ENCODE peak calls at places on chromosomes 12 and 14, in nine cellular contexts. B is RWPE1, K is heart left ventricle, A is tibial nerve, L is pancreas, M is H9, D is foreskin keratinocyte, P is ascending aorta, T is A549. V is an unnamed sample.

GRCh38 chr12:11959117-11959823 is 111.5 kb upstream of the BCL2L14 start:
- DNase-seq in B (no peak), K (no peak), A (no peak), L (no peak), M (no peak), D (no peak), P (no peak), T (no peak), V (no peak)

GRCh38 chr14:22112004-22112403 is 438.4 kb upstream of the OR4E1 start:
- DNase-seq in B (peak; percentile 11), K (no peak), A (no peak), L (no peak), M (no peak), D (no peak), P (no peak), T (no peak), V (no peak)

GRCh38 chr12:10607885-10608458 is 5.4 kb downstream of the MAGOHB start:
- DNase-seq in B (peak; percentile 13), K (no peak), A (no peak), L (no peak), M (no peak), D (no peak), P (no peak), T (no peak), V (no peak)

GRCh38 chr14:52365071-52365470 is 51.0 kb downstream of the PTGER2 start:
- DNase-seq in B (no peak), K (no peak), A (no peak), L (no peak), M (no peak), D (no peak), P (no peak), T (no peak), V (no peak)

GRCh38 chr12:14356147-14356546 is 9.3 kb upstream of the ATF7IP start:
- DNase-seq in B (no peak), K (no peak), A (no peak), L (no peak), M (no peak), D (no peak), P (no peak), T (no peak), V (no peak)

GRCh38 chr14:37830271-37830670 is 234.8 kb downstream of the TTC6 start:
- DNase-seq in B (no peak), K (no peak), A (no peak), L (no peak), M (no peak), D (no peak), P (no peak), T (no peak), V (no peak)

GRCh38 chr12:65123435-65124063 is 2.4 kb upstream of the WIF1 start:
- DNase-seq in B (peak; percentile 6), K (no peak), A (no peak), L (no peak), M (no peak), D (no peak), P (no peak), T (no peak), V (no peak)

GRCh38 chr12:18753481-18754117 is 15.7 kb downstream of the CAPZA3 start:
- DNase-seq in B (no peak), K (peak; percentile 49), A (no peak), L (no peak), M (peak; percentile 59), D (no peak), P (no peak), T (no peak), V (no peak)

GRCh38 chr12:24776856-24777255 is 172.0 kb downstream of the BCAT1 start:
- DNase-seq in B (no peak), K (no peak), A (no peak), L (no peak), M (no peak), D (no peak), P (no peak), T (no peak), V (no peak)

GRCh38 chr14:76287063-76287462 is 88.9 kb upstream of the ESRRB start:
- DNase-seq in B (no peak), K (no peak), A (no peak), L (no peak), M (no peak), D (no peak), P (no peak), T (no peak), V (no peak)

GRCh38 chr12:50788562-50788961 is 24.7 kb downstream of the ATF1 start:
- DNase-seq in B (no peak), K (no peak), A (no peak), L (no peak), M (no peak), D (no peak), P (no peak), T (no peak), V (no peak)

GRCh38 chr12:4994622-4995021 is 49.1 kb upstream of the KCNA5 start:
- DNase-seq in B (no peak), K (no peak), A (no peak), L (no peak), M (no peak), D (no peak), P (no peak), T (no peak), V (no peak)

GRCh38 chr12:4996714-4997113 is 47.0 kb upstream of the KCNA5 start:
- DNase-seq in B (no peak), K (no peak), A (no peak), L (no peak), M (no peak), D (no peak), P (no peak), T (no peak), V (no peak)

GRCh38 chr12:5000658-5001390 is 42.9 kb upstream of the KCNA5 start:
- DNase-seq in B (no peak), K (no peak), A (no peak), L (no peak), M (no peak), D (no peak), P (no peak), T (no peak), V (no peak)

GRCh38 chr12:5000204-5000603 is 43.5 kb upstream of the KCNA5 start:
- DNase-seq in B (no peak), K (no peak), A (no peak), L (no peak), M (no peak), D (no peak), P (no peak), T (no peak), V (no peak)

GRCh38 chr12:4997939-4998338 is 45.7 kb upstream of the KCNA5 start:
- DNase-seq in B (peak; percentile 39), K (peak; percentile 67), A (peak; percentile 48), L (no peak), M (no peak), D (peak; percentile 40), P (peak; percentile 65), T (peak; percentile 21), V (no peak)
- H3K27ac ChIP-seq in B (no peak overlapping the region), K (no peak overlapping the region), A (no peak overlapping the region), L (no peak overlapping the region), M (no peak overlapping the region), D (no peak overlapping the region), P (peak overlapping the region; percentile 90), T (no peak overlapping the region), V (peak overlapping the region; percentile 60)

GRCh38 chr12:31959051-31959700 is at the start of gene RESF1:
- DNase-seq in B (peak; percentile 80), K (peak; percentile 93), A (peak; percentile 77), L (peak; percentile 83), M (peak; percentile 97), D (peak; percentile 73), P (peak; percentile 64), T (peak; percentile 81), V (peak; percentile 91)

GRCh38 chr12:31961137-31961536 is 1.9 kb downstream of the RESF1 start:
- DNase-seq in B (no peak), K (no peak), A (no peak), L (no peak), M (no peak), D (no peak), P (no peak), T (no peak), V (no peak)

GRCh38 chr12:31959701-31960391 is 631 bp downstream of the RESF1 start:
- DNase-seq in B (peak; percentile 52), K (peak; percentile 72), A (peak; percentile 40), L (peak; percentile 61), M (no peak), D (peak; percentile 45), P (no peak), T (peak; percentile 36), V (peak; percentile 72)

GRCh38 chr12:31962076-31962475 is 2.9 kb downstream of the RESF1 start:
- DNase-seq in B (no peak), K (no peak), A (no peak), L (no peak), M (no peak), D (no peak), P (no peak), T (no peak), V (no peak)

DNA sequence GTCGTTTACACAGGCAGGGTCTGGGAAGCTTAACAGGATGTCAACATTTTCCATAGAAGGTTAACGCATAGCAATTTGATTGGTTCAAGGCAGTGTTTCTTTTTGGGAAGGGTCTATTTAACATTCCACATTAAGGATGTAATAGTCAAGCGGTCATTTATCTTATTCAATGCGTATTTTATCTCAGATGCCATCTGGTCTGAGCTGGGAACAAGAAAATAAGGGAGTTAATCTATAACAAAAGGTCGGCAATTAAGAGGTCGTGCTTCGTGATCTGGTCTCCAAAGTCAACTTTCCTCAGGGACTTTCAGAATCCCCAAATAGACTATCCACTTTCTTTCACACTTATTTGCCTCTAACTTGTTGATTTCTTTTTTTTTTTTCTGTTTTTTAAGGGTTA is 614 bp upstream of the RESF1 start:
- DNase-seq in B (no peak), K (no peak), A (no peak), L (no peak), M (no peak), D (no peak), P (no peak), T (no peak), V (no peak)
- H3K27ac ChIP-seq in B (peak overlapping the region; percentile 95), K (peak overlapping the region; percentile 90), A (peak overlapping the region; percentile 93), L (no peak overlapping the region), M (no peak overlapping the region), D (no peak overlapping the region), P (peak overlapping the region; percentile 82), T (peak overlapping the region; percentile 94), V (no peak overlapping the region)

GRCh38 chr14:96268426-96269358 is 12.7 kb downstream of the BDKRB1 start:
- DNase-seq in B (peak; percentile 96), K (peak; percentile 50), A (peak; percentile 40), L (peak; percentile 70), M (peak; percentile 19), D (peak; percentile 89), P (no peak), T (peak; percentile 82), V (peak; percentile 91)
- H3K27ac ChIP-seq in B (peak overlapping the region; percentile 93), K (no peak overlapping the region), A (no peak overlapping the region), L (peak overlapping the region; percentile 67), M (no peak overlapping the region), D (peak overlapping the region; percentile 95), P (no peak overlapping the region), T (peak overlapping the region; percentile 92), V (peak overlapping the region; percentile 24)

DNA sequence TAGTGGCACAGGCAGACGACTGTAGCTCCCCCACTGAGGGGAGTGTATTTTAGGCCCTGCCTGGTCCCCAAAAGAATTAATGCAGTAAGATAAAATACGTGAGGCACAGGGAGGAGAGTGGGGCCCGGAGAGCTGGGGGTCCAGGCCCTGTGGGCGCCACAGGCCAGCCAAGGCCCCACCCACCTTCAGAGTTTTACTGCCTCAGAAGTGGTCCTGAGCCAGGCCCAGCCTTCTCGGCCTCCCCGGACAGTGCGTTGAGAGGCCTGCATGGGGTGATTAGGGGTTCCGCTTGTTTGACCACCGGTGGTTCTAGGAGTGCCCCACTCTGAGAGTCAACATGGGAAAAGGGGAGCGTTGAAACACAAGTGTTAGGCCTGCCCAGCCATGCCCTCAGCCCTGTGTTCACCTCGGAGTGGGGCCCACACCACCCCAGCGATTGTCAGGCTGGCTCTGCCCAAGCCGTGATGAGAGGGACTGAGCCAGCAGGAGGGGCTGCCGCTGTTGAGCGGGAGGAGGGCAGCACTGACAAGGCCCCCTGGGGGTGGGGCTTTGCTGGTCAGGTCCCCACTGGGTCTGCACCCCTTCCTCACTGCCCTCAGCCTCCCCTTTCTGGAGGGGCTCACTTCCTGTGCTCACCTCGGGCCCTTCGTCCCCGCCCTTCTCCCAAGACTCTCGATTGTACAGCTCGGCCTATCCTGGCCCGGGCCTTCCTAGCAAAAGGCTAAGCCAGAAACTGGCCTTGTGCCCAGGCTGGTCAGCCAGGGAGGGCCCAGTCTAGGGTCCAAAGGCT is 4.8 kb downstream of the CKB start:
- DNase-seq in B (no peak), K (no peak), A (no peak), L (peak; percentile 51), M (no peak), D (no peak), P (no peak), T (no peak), V (peak; percentile 64)
- H3K27ac ChIP-seq in B (peak overlapping the region; percentile 100), K (peak overlapping the region; percentile 56), A (peak overlapping the region; percentile 69), L (no peak overlapping the region), M (no peak overlapping the region), D (no peak overlapping the region), P (peak overlapping the region; percentile 82), T (peak overlapping the region; percentile 2), V (no peak overlapping the region)